ENCODE peak calls at places on chromosomes 6 and 20, in ten cellular contexts. One of them, this sample, is unnamed.
A peak's percentile ranks its signal among the peaks of the same experiment; 100 is the strongest.

GRCh38 chr6:137873273-137873762 is 6.3 kb downstream of the TNFAIP3 start:
- DNase-seq in uterus: peak; percentile 74
- DNase-seq in PC-9: peak; percentile 53
- DNase-seq in NCI-H1417: no peak
- DNase-seq in cardiac muscle cell: peak; percentile 98
- DNase-seq in endothelial cell of umbilical vein: peak; percentile 88
- DNase-seq in activated naive CD8-positive, alpha-beta T cell treated with anti-CD3 and anti-CD28 coated beads, Interleukin-2, amount 50 U/mL, for 16 hours: peak; percentile 76
- DNase-seq in activated T-cell treated with anti-CD3 and anti-CD28 coated beads for 24 hours: peak; percentile 83
- DNase-seq in neural crest cell: no peak
- DNase-seq in Calu3: peak; percentile 63
- DNase-seq in this sample: no peak

GRCh38 chr20:40690836-40691565 is 2.0 kb upstream of the MAFB start:
- DNase-seq in uterus: no peak
- DNase-seq in PC-9: no peak
- DNase-seq in NCI-H1417: no peak
- DNase-seq in cardiac muscle cell: no peak
- DNase-seq in endothelial cell of umbilical vein: no peak
- DNase-seq in activated naive CD8-positive, alpha-beta T cell treated with anti-CD3 and anti-CD28 coated beads, Interleukin-2, amount 50 U/mL, for 16 hours: no peak
- DNase-seq in activated T-cell treated with anti-CD3 and anti-CD28 coated beads for 24 hours: no peak
- DNase-seq in neural crest cell: no peak
- DNase-seq in Calu3: no peak
- DNase-seq in this sample: no peak

GRCh38 chr6:34284563-34285545 is 36.0 kb upstream of the SMIM29 start:
- DNase-seq in uterus: no peak
- DNase-seq in PC-9: no peak
- DNase-seq in NCI-H1417: no peak
- DNase-seq in cardiac muscle cell: peak; percentile 92
- DNase-seq in endothelial cell of umbilical vein: peak; percentile 48
- DNase-seq in activated naive CD8-positive, alpha-beta T cell treated with anti-CD3 and anti-CD28 coated beads, Interleukin-2, amount 50 U/mL, for 16 hours: no peak
- DNase-seq in activated T-cell treated with anti-CD3 and anti-CD28 coated beads for 24 hours: no peak
- DNase-seq in neural crest cell: peak; percentile 6
- DNase-seq in Calu3: no peak
- DNase-seq in this sample: no peak

GRCh38 chr6:107331409-107332386 is 127.7 kb downstream of the PDSS2 start:
- DNase-seq in uterus: no peak
- DNase-seq in PC-9: no peak
- DNase-seq in NCI-H1417: no peak
- DNase-seq in cardiac muscle cell: no peak
- DNase-seq in endothelial cell of umbilical vein: no peak
- DNase-seq in activated naive CD8-positive, alpha-beta T cell treated with anti-CD3 and anti-CD28 coated beads, Interleukin-2, amount 50 U/mL, for 16 hours: no peak
- DNase-seq in activated T-cell treated with anti-CD3 and anti-CD28 coated beads for 24 hours: no peak
- DNase-seq in neural crest cell: no peak
- DNase-seq in Calu3: no peak
- DNase-seq in this sample: no peak

GRCh38 chr6:119445666-119446622 is 96.4 kb upstream of the MAN1A1 start:
- DNase-seq in uterus: no peak
- DNase-seq in PC-9: peak; percentile 72
- DNase-seq in NCI-H1417: no peak
- DNase-seq in cardiac muscle cell: peak; percentile 82
- DNase-seq in endothelial cell of umbilical vein: no peak
- DNase-seq in activated naive CD8-positive, alpha-beta T cell treated with anti-CD3 and anti-CD28 coated beads, Interleukin-2, amount 50 U/mL, for 16 hours: no peak
- DNase-seq in activated T-cell treated with anti-CD3 and anti-CD28 coated beads for 24 hours: no peak
- DNase-seq in neural crest cell: no peak
- DNase-seq in Calu3: peak; percentile 27
- DNase-seq in this sample: no peak

GRCh38 chr6:23031986-23032385 is 462.6 kb downstream of the HDGFL1 start:
- DNase-seq in uterus: no peak
- DNase-seq in PC-9: no peak
- DNase-seq in NCI-H1417: no peak
- DNase-seq in cardiac muscle cell: peak; percentile 15
- DNase-seq in endothelial cell of umbilical vein: no peak
- DNase-seq in activated naive CD8-positive, alpha-beta T cell treated with anti-CD3 and anti-CD28 coated beads, Interleukin-2, amount 50 U/mL, for 16 hours: no peak
- DNase-seq in activated T-cell treated with anti-CD3 and anti-CD28 coated beads for 24 hours: no peak
- DNase-seq in neural crest cell: no peak
- DNase-seq in Calu3: no peak
- DNase-seq in this sample: no peak

GRCh38 chr6:137637161-137637560 is 143.0 kb upstream of the OLIG3 start:
- DNase-seq in uterus: no peak
- DNase-seq in PC-9: peak; percentile 97
- DNase-seq in NCI-H1417: no peak
- DNase-seq in cardiac muscle cell: peak; percentile 99
- DNase-seq in endothelial cell of umbilical vein: no peak
- DNase-seq in activated naive CD8-positive, alpha-beta T cell treated with anti-CD3 and anti-CD28 coated beads, Interleukin-2, amount 50 U/mL, for 16 hours: no peak
- DNase-seq in activated T-cell treated with anti-CD3 and anti-CD28 coated beads for 24 hours: no peak
- DNase-seq in neural crest cell: no peak
- DNase-seq in Calu3: peak; percentile 32
- DNase-seq in this sample: no peak

GRCh38 chr20:5000263-5001173 is 792 bp downstream of the SLC23A2 start:
- DNase-seq in uterus: peak; percentile 39
- DNase-seq in PC-9: no peak
- DNase-seq in NCI-H1417: peak; percentile 53
- DNase-seq in cardiac muscle cell: no peak
- DNase-seq in endothelial cell of umbilical vein: no peak
- DNase-seq in activated naive CD8-positive, alpha-beta T cell treated with anti-CD3 and anti-CD28 coated beads, Interleukin-2, amount 50 U/mL, for 16 hours: no peak
- DNase-seq in activated T-cell treated with anti-CD3 and anti-CD28 coated beads for 24 hours: no peak
- DNase-seq in neural crest cell: peak; percentile 3
- DNase-seq in Calu3: no peak
- DNase-seq in this sample: no peak

GRCh38 chr6:167965602-167966539 is 31.6 kb upstream of the KIF25 start:
- DNase-seq in uterus: no peak
- DNase-seq in PC-9: no peak
- DNase-seq in NCI-H1417: no peak
- DNase-seq in cardiac muscle cell: no peak
- DNase-seq in endothelial cell of umbilical vein: no peak
- DNase-seq in activated naive CD8-positive, alpha-beta T cell treated with anti-CD3 and anti-CD28 coated beads, Interleukin-2, amount 50 U/mL, for 16 hours: no peak
- DNase-seq in activated T-cell treated with anti-CD3 and anti-CD28 coated beads for 24 hours: no peak
- DNase-seq in neural crest cell: no peak
- DNase-seq in Calu3: no peak
- DNase-seq in this sample: no peak

GRCh38 chr20:49866051-49866450 is 49.3 kb downstream of the SPATA2 start:
- DNase-seq in uterus: no peak
- DNase-seq in PC-9: no peak
- DNase-seq in NCI-H1417: no peak
- DNase-seq in cardiac muscle cell: peak; percentile 5
- DNase-seq in endothelial cell of umbilical vein: no peak
- DNase-seq in activated naive CD8-positive, alpha-beta T cell treated with anti-CD3 and anti-CD28 coated beads, Interleukin-2, amount 50 U/mL, for 16 hours: no peak
- DNase-seq in activated T-cell treated with anti-CD3 and anti-CD28 coated beads for 24 hours: no peak
- DNase-seq in neural crest cell: no peak
- DNase-seq in Calu3: no peak
- DNase-seq in this sample: no peak

GRCh38 chr20:10115021-10115420 is 80.2 kb downstream of the ANKEF1 start:
- DNase-seq in uterus: no peak
- DNase-seq in PC-9: no peak
- DNase-seq in NCI-H1417: no peak
- DNase-seq in cardiac muscle cell: peak; percentile 62
- DNase-seq in endothelial cell of umbilical vein: no peak
- DNase-seq in activated naive CD8-positive, alpha-beta T cell treated with anti-CD3 and anti-CD28 coated beads, Interleukin-2, amount 50 U/mL, for 16 hours: no peak
- DNase-seq in activated T-cell treated with anti-CD3 and anti-CD28 coated beads for 24 hours: no peak
- DNase-seq in neural crest cell: no peak
- DNase-seq in Calu3: no peak
- DNase-seq in this sample: no peak

GRCh38 chr20:26163890-26164289 is 467.2 kb upstream of the ZNF337 start:
- DNase-seq in uterus: no peak
- DNase-seq in PC-9: peak; percentile 57
- DNase-seq in NCI-H1417: no peak
- DNase-seq in cardiac muscle cell: peak; percentile 85
- DNase-seq in endothelial cell of umbilical vein: peak; percentile 1
- DNase-seq in activated naive CD8-positive, alpha-beta T cell treated with anti-CD3 and anti-CD28 coated beads, Interleukin-2, amount 50 U/mL, for 16 hours: no peak
- DNase-seq in activated T-cell treated with anti-CD3 and anti-CD28 coated beads for 24 hours: no peak
- DNase-seq in neural crest cell: no peak
- DNase-seq in Calu3: no peak
- DNase-seq in this sample: no peak

GRCh38 chr6:17418281-17419188 is 25.1 kb downstream of the CAP2 start:
- DNase-seq in uterus: no peak
- DNase-seq in PC-9: peak; percentile 44
- DNase-seq in NCI-H1417: no peak
- DNase-seq in cardiac muscle cell: peak; percentile 71
- DNase-seq in endothelial cell of umbilical vein: no peak
- DNase-seq in activated naive CD8-positive, alpha-beta T cell treated with anti-CD3 and anti-CD28 coated beads, Interleukin-2, amount 50 U/mL, for 16 hours: no peak
- DNase-seq in activated T-cell treated with anti-CD3 and anti-CD28 coated beads for 24 hours: no peak
- DNase-seq in neural crest cell: no peak
- DNase-seq in Calu3: no peak
- DNase-seq in this sample: no peak

GRCh38 chr6:146950351-146950835 is 253.8 kb upstream of the STXBP5 start:
- DNase-seq in uterus: no peak
- DNase-seq in PC-9: no peak
- DNase-seq in NCI-H1417: no peak
- DNase-seq in cardiac muscle cell: peak; percentile 43
- DNase-seq in endothelial cell of umbilical vein: peak; percentile 57
- DNase-seq in activated naive CD8-positive, alpha-beta T cell treated with anti-CD3 and anti-CD28 coated beads, Interleukin-2, amount 50 U/mL, for 16 hours: no peak
- DNase-seq in activated T-cell treated with anti-CD3 and anti-CD28 coated beads for 24 hours: no peak
- DNase-seq in neural crest cell: no peak
- DNase-seq in Calu3: peak; percentile 8
- DNase-seq in this sample: no peak

GRCh38 chr6:22306741-22307466 is 10.1 kb upstream of the PRL start:
- DNase-seq in uterus: no peak
- DNase-seq in PC-9: no peak
- DNase-seq in NCI-H1417: no peak
- DNase-seq in cardiac muscle cell: peak; percentile 16
- DNase-seq in endothelial cell of umbilical vein: no peak
- DNase-seq in activated naive CD8-positive, alpha-beta T cell treated with anti-CD3 and anti-CD28 coated beads, Interleukin-2, amount 50 U/mL, for 16 hours: no peak
- DNase-seq in activated T-cell treated with anti-CD3 and anti-CD28 coated beads for 24 hours: no peak
- DNase-seq in neural crest cell: no peak
- DNase-seq in Calu3: no peak
- DNase-seq in this sample: no peak

GRCh38 chr6:381742-382461 is 9.7 kb upstream of the IRF4 start:
- DNase-seq in uterus: no peak
- DNase-seq in PC-9: no peak
- DNase-seq in NCI-H1417: no peak
- DNase-seq in cardiac muscle cell: no peak
- DNase-seq in endothelial cell of umbilical vein: no peak
- DNase-seq in activated naive CD8-positive, alpha-beta T cell treated with anti-CD3 and anti-CD28 coated beads, Interleukin-2, amount 50 U/mL, for 16 hours: no peak
- DNase-seq in activated T-cell treated with anti-CD3 and anti-CD28 coated beads for 24 hours: no peak
- DNase-seq in neural crest cell: no peak
- DNase-seq in Calu3: no peak
- DNase-seq in this sample: no peak

GRCh38 chr6:33380272-33380981 is 11.2 kb upstream of the KIFC1 start:
- DNase-seq in uterus: no peak
- DNase-seq in PC-9: no peak
- DNase-seq in NCI-H1417: no peak
- DNase-seq in cardiac muscle cell: no peak
- DNase-seq in endothelial cell of umbilical vein: no peak
- DNase-seq in activated naive CD8-positive, alpha-beta T cell treated with anti-CD3 and anti-CD28 coated beads, Interleukin-2, amount 50 U/mL, for 16 hours: no peak
- DNase-seq in activated T-cell treated with anti-CD3 and anti-CD28 coated beads for 24 hours: no peak
- DNase-seq in neural crest cell: no peak
- DNase-seq in Calu3: no peak
- DNase-seq in this sample: no peak

GRCh38 chr20:36624068-36624813 is 18.7 kb downstream of the RAB5IF start:
- DNase-seq in uterus: no peak
- DNase-seq in PC-9: no peak
- DNase-seq in NCI-H1417: no peak
- DNase-seq in cardiac muscle cell: peak; percentile 18
- DNase-seq in endothelial cell of umbilical vein: no peak
- DNase-seq in activated naive CD8-positive, alpha-beta T cell treated with anti-CD3 and anti-CD28 coated beads, Interleukin-2, amount 50 U/mL, for 16 hours: no peak
- DNase-seq in activated T-cell treated with anti-CD3 and anti-CD28 coated beads for 24 hours: no peak
- DNase-seq in neural crest cell: no peak
- DNase-seq in Calu3: peak; percentile 68
- DNase-seq in this sample: no peak

GRCh38 chr6:105791569-105792318 is 294.4 kb upstream of the PRDM1 start:
- DNase-seq in uterus: no peak
- DNase-seq in PC-9: no peak
- DNase-seq in NCI-H1417: no peak
- DNase-seq in cardiac muscle cell: no peak
- DNase-seq in endothelial cell of umbilical vein: no peak
- DNase-seq in activated naive CD8-positive, alpha-beta T cell treated with anti-CD3 and anti-CD28 coated beads, Interleukin-2, amount 50 U/mL, for 16 hours: no peak
- DNase-seq in activated T-cell treated with anti-CD3 and anti-CD28 coated beads for 24 hours: no peak
- DNase-seq in neural crest cell: no peak
- DNase-seq in Calu3: no peak
- DNase-seq in this sample: no peak

GRCh38 chr20:50810842-50811241 is 16.0 kb downstream of the BCAS4 start:
- DNase-seq in uterus: no peak
- DNase-seq in PC-9: no peak
- DNase-seq in NCI-H1417: no peak
- DNase-seq in cardiac muscle cell: no peak
- DNase-seq in endothelial cell of umbilical vein: no peak
- DNase-seq in activated naive CD8-positive, alpha-beta T cell treated with anti-CD3 and anti-CD28 coated beads, Interleukin-2, amount 50 U/mL, for 16 hours: no peak
- DNase-seq in activated T-cell treated with anti-CD3 and anti-CD28 coated beads for 24 hours: no peak
- DNase-seq in neural crest cell: no peak
- DNase-seq in Calu3: no peak
- DNase-seq in this sample: no peak

GRCh38 chr20:38337561-38338140 is 8.6 kb upstream of the LBP start:
- DNase-seq in uterus: no peak
- DNase-seq in PC-9: peak; percentile 61
- DNase-seq in NCI-H1417: no peak
- DNase-seq in cardiac muscle cell: peak; percentile 22
- DNase-seq in endothelial cell of umbilical vein: no peak
- DNase-seq in activated naive CD8-positive, alpha-beta T cell treated with anti-CD3 and anti-CD28 coated beads, Interleukin-2, amount 50 U/mL, for 16 hours: no peak
- DNase-seq in activated T-cell treated with anti-CD3 and anti-CD28 coated beads for 24 hours: no peak
- DNase-seq in neural crest cell: peak; percentile 44
- DNase-seq in Calu3: peak; percentile 64
- DNase-seq in this sample: no peak

This sample was measured in NCI-H1436.